ENCODE peak calls at places on chromosome 14, in ten cellular contexts. One of them, this sample, is unnamed.

GRCh38 chr14:65470404-65470880 is 57.9 kb downstream of the FUT8 start:
- DNase-seq in mammary epithelial cell: no peak
- DNase-seq in effector memory CD4-positive, alpha-beta T cell: no peak
- DNase-seq in psoas muscle: no peak
- DNase-seq in SJSA1: no peak
- DNase-seq in HCT116: no peak
- DNase-seq in stomach: no peak
- DNase-seq in breast epithelium: no peak
- DNase-seq in suprapubic skin: no peak
- DNase-seq in testis: no peak
- DNase-seq in this sample: no peak

GRCh38 chr14:76884853-76885276 is 58.7 kb downstream of the LRRC74A start:
- DNase-seq in mammary epithelial cell: no peak
- DNase-seq in effector memory CD4-positive, alpha-beta T cell: no peak
- DNase-seq in psoas muscle: peak
- DNase-seq in SJSA1: no peak
- DNase-seq in HCT116: no peak
- DNase-seq in stomach: no peak
- DNase-seq in breast epithelium: no peak
- DNase-seq in suprapubic skin: no peak
- DNase-seq in testis: no peak
- DNase-seq in this sample: no peak

GRCh38 chr14:77988966-77989365 is 181.2 kb upstream of the NRXN3 start:
- DNase-seq in mammary epithelial cell: peak
- DNase-seq in effector memory CD4-positive, alpha-beta T cell: no peak
- DNase-seq in psoas muscle: peak
- DNase-seq in SJSA1: no peak
- DNase-seq in HCT116: no peak
- DNase-seq in stomach: no peak
- DNase-seq in breast epithelium: no peak
- DNase-seq in suprapubic skin: no peak
- DNase-seq in testis: no peak
- DNase-seq in this sample: peak

GRCh38 chr14:100871234-100872186 is 32.0 kb downstream of the RTL1 start:
- DNase-seq in mammary epithelial cell: peak
- DNase-seq in effector memory CD4-positive, alpha-beta T cell: no peak
- DNase-seq in psoas muscle: peak
- DNase-seq in SJSA1: peak
- DNase-seq in HCT116: peak
- DNase-seq in stomach: no peak
- DNase-seq in breast epithelium: no peak
- DNase-seq in suprapubic skin: peak
- DNase-seq in testis: no peak
- DNase-seq in this sample: no peak

GRCh38 chr14:100438678-100439592 is 115.8 kb downstream of the SLC25A47 start:
- DNase-seq in mammary epithelial cell: peak
- DNase-seq in effector memory CD4-positive, alpha-beta T cell: no peak
- DNase-seq in psoas muscle: no peak
- DNase-seq in SJSA1: peak
- DNase-seq in HCT116: peak
- DNase-seq in stomach: peak
- DNase-seq in breast epithelium: peak
- DNase-seq in suprapubic skin: no peak
- DNase-seq in testis: no peak
- DNase-seq in this sample: peak

GRCh38 chr14:90850487-90850886 is 34.3 kb upstream of the TTC7B start:
- DNase-seq in mammary epithelial cell: peak
- DNase-seq in effector memory CD4-positive, alpha-beta T cell: no peak
- DNase-seq in psoas muscle: no peak
- DNase-seq in SJSA1: peak
- DNase-seq in HCT116: peak
- DNase-seq in stomach: no peak
- DNase-seq in breast epithelium: no peak
- DNase-seq in suprapubic skin: no peak
- DNase-seq in testis: no peak
- DNase-seq in this sample: no peak

GRCh38 chr14:21026988-21027315 is 2.1 kb upstream of the NDRG2 start:
- DNase-seq in mammary epithelial cell: no peak
- DNase-seq in effector memory CD4-positive, alpha-beta T cell: no peak
- DNase-seq in psoas muscle: peak
- DNase-seq in SJSA1: no peak
- DNase-seq in HCT116: no peak
- DNase-seq in stomach: no peak
- DNase-seq in breast epithelium: no peak
- DNase-seq in suprapubic skin: no peak
- DNase-seq in testis: no peak
- DNase-seq in this sample: no peak

GRCh38 chr14:20683896-20684661 is at the start of gene RNASE4:
- DNase-seq in mammary epithelial cell: peak
- DNase-seq in effector memory CD4-positive, alpha-beta T cell: peak
- DNase-seq in psoas muscle: peak
- DNase-seq in SJSA1: peak
- DNase-seq in HCT116: peak
- DNase-seq in stomach: peak
- DNase-seq in breast epithelium: peak
- DNase-seq in suprapubic skin: peak
- DNase-seq in testis: peak
- DNase-seq in this sample: peak

GRCh38 chr14:70622111-70622712 is 19.5 kb upstream of the TTC9 start:
- DNase-seq in mammary epithelial cell: peak
- DNase-seq in effector memory CD4-positive, alpha-beta T cell: peak
- DNase-seq in psoas muscle: no peak
- DNase-seq in SJSA1: no peak
- DNase-seq in HCT116: peak
- DNase-seq in stomach: peak
- DNase-seq in breast epithelium: no peak
- DNase-seq in suprapubic skin: no peak
- DNase-seq in testis: peak
- DNase-seq in this sample: peak

GRCh38 chr14:47674546-47675238 is 713 bp downstream of the MDGA2 start:
- DNase-seq in mammary epithelial cell: no peak
- DNase-seq in effector memory CD4-positive, alpha-beta T cell: no peak
- DNase-seq in psoas muscle: peak
- DNase-seq in SJSA1: no peak
- DNase-seq in HCT116: no peak
- DNase-seq in stomach: no peak
- DNase-seq in breast epithelium: no peak
- DNase-seq in suprapubic skin: no peak
- DNase-seq in testis: no peak
- DNase-seq in this sample: no peak
- H3K4me3 ChIP-seq in mammary epithelial cell: no peak
- H3K4me3 ChIP-seq in effector memory CD4-positive, alpha-beta T cell: no peak
- H3K4me3 ChIP-seq in psoas muscle: no peak
- H3K4me3 ChIP-seq in SJSA1: no peak
- H3K4me3 ChIP-seq in HCT116: no peak
- H3K4me3 ChIP-seq in stomach: peak
- H3K4me3 ChIP-seq in breast epithelium: peak
- H3K4me3 ChIP-seq in suprapubic skin: peak
- H3K4me3 ChIP-seq in testis: peak
- H3K4me3 ChIP-seq in this sample: peak

GRCh38 chr14:94317259-94317658 is 5.9 kb downstream of the SERPINA6 start:
- DNase-seq in mammary epithelial cell: no peak
- DNase-seq in effector memory CD4-positive, alpha-beta T cell: no peak
- DNase-seq in psoas muscle: no peak
- DNase-seq in SJSA1: no peak
- DNase-seq in HCT116: no peak
- DNase-seq in stomach: no peak
- DNase-seq in breast epithelium: no peak
- DNase-seq in suprapubic skin: peak
- DNase-seq in testis: no peak
- DNase-seq in this sample: peak
- H3K27ac ChIP-seq in mammary epithelial cell: no peak
- H3K27ac ChIP-seq in effector memory CD4-positive, alpha-beta T cell: no peak
- H3K27ac ChIP-seq in psoas muscle: no peak
- H3K27ac ChIP-seq in SJSA1: no peak
- H3K27ac ChIP-seq in HCT116: no peak
- H3K27ac ChIP-seq in stomach: no peak
- H3K27ac ChIP-seq in breast epithelium: no peak
- H3K27ac ChIP-seq in suprapubic skin: peak
- H3K27ac ChIP-seq in testis: no peak
- H3K27ac ChIP-seq in this sample: no peak

GRCh38 chr14:92584856-92585255 is 71.3 kb downstream of the RIN3 start:
- DNase-seq in mammary epithelial cell: no peak
- DNase-seq in effector memory CD4-positive, alpha-beta T cell: no peak
- DNase-seq in psoas muscle: no peak
- DNase-seq in SJSA1: no peak
- DNase-seq in HCT116: no peak
- DNase-seq in stomach: no peak
- DNase-seq in breast epithelium: no peak
- DNase-seq in suprapubic skin: no peak
- DNase-seq in testis: no peak
- DNase-seq in this sample: no peak

GRCh38 chr14:92584221-92584620 is 70.6 kb downstream of the RIN3 start:
- DNase-seq in mammary epithelial cell: no peak
- DNase-seq in effector memory CD4-positive, alpha-beta T cell: no peak
- DNase-seq in psoas muscle: no peak
- DNase-seq in SJSA1: no peak
- DNase-seq in HCT116: no peak
- DNase-seq in stomach: no peak
- DNase-seq in breast epithelium: no peak
- DNase-seq in suprapubic skin: no peak
- DNase-seq in testis: no peak
- DNase-seq in this sample: no peak

GRCh38 chr14:92581966-92582566 is 68.5 kb downstream of the RIN3 start:
- DNase-seq in mammary epithelial cell: no peak
- DNase-seq in effector memory CD4-positive, alpha-beta T cell: no peak
- DNase-seq in psoas muscle: no peak
- DNase-seq in SJSA1: no peak
- DNase-seq in HCT116: no peak
- DNase-seq in stomach: no peak
- DNase-seq in breast epithelium: no peak
- DNase-seq in suprapubic skin: no peak
- DNase-seq in testis: no peak
- DNase-seq in this sample: no peak

GRCh38 chr14:92581206-92581605 is 67.6 kb downstream of the RIN3 start:
- DNase-seq in mammary epithelial cell: no peak
- DNase-seq in effector memory CD4-positive, alpha-beta T cell: no peak
- DNase-seq in psoas muscle: no peak
- DNase-seq in SJSA1: no peak
- DNase-seq in HCT116: no peak
- DNase-seq in stomach: no peak
- DNase-seq in breast epithelium: no peak
- DNase-seq in suprapubic skin: no peak
- DNase-seq in testis: no peak
- DNase-seq in this sample: no peak

GRCh38 chr14:92582706-92583452 is 69.3 kb downstream of the RIN3 start:
- DNase-seq in mammary epithelial cell: no peak
- DNase-seq in effector memory CD4-positive, alpha-beta T cell: no peak
- DNase-seq in psoas muscle: no peak
- DNase-seq in SJSA1: no peak
- DNase-seq in HCT116: no peak
- DNase-seq in stomach: no peak
- DNase-seq in breast epithelium: no peak
- DNase-seq in suprapubic skin: no peak
- DNase-seq in testis: no peak
- DNase-seq in this sample: no peak
- H3K4me3 ChIP-seq in mammary epithelial cell: no peak
- H3K4me3 ChIP-seq in effector memory CD4-positive, alpha-beta T cell: no peak
- H3K4me3 ChIP-seq in psoas muscle: no peak
- H3K4me3 ChIP-seq in SJSA1: no peak
- H3K4me3 ChIP-seq in HCT116: no peak
- H3K4me3 ChIP-seq in stomach: no peak
- H3K4me3 ChIP-seq in breast epithelium: no peak
- H3K4me3 ChIP-seq in suprapubic skin: no peak
- H3K4me3 ChIP-seq in testis: no peak
- H3K4me3 ChIP-seq in this sample: no peak

DNA sequence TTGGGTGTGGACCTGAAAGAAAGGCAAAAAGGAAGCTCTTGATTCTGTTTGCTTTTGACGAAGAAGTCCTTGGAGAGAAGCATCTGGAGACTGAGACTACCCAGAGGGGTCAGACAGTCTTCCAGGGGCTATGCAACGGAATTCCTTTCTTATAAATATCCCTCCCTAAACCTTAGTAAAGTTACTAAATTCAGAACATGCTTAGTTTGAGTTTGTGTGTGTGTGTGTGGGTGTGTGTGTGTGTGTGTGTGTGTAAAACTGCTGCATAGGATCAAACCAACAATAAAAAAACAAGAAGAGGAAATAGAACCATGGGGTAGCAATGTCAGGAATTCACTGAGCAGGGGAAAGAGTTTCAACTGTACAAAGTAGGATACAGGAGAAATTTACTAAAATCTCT is 36.7 kb downstream of the EAPP start:
- DNase-seq in mammary epithelial cell: no peak
- DNase-seq in effector memory CD4-positive, alpha-beta T cell: no peak
- DNase-seq in psoas muscle: no peak
- DNase-seq in SJSA1: peak
- DNase-seq in HCT116: no peak
- DNase-seq in stomach: no peak
- DNase-seq in breast epithelium: no peak
- DNase-seq in suprapubic skin: no peak
- DNase-seq in testis: no peak
- DNase-seq in this sample: no peak
- H3K27ac ChIP-seq in mammary epithelial cell: no peak
- H3K27ac ChIP-seq in effector memory CD4-positive, alpha-beta T cell: no peak
- H3K27ac ChIP-seq in psoas muscle: no peak
- H3K27ac ChIP-seq in SJSA1: no peak
- H3K27ac ChIP-seq in HCT116: no peak
- H3K27ac ChIP-seq in stomach: no peak
- H3K27ac ChIP-seq in breast epithelium: no peak
- H3K27ac ChIP-seq in suprapubic skin: no peak
- H3K27ac ChIP-seq in testis: no peak
- H3K27ac ChIP-seq in this sample: no peak

GRCh38 chr14:50399251-50400032 is 2.8 kb upstream of the CDKL1 start:
- DNase-seq in mammary epithelial cell: peak
- DNase-seq in effector memory CD4-positive, alpha-beta T cell: no peak
- DNase-seq in psoas muscle: no peak
- DNase-seq in SJSA1: no peak
- DNase-seq in HCT116: peak
- DNase-seq in stomach: peak
- DNase-seq in breast epithelium: no peak
- DNase-seq in suprapubic skin: no peak
- DNase-seq in testis: peak
- DNase-seq in this sample: peak

GRCh38 chr14:50397461-50398196 is 948 bp upstream of the CDKL1 start:
- DNase-seq in mammary epithelial cell: peak
- DNase-seq in effector memory CD4-positive, alpha-beta T cell: no peak
- DNase-seq in psoas muscle: peak
- DNase-seq in SJSA1: no peak
- DNase-seq in HCT116: no peak
- DNase-seq in stomach: no peak
- DNase-seq in breast epithelium: no peak
- DNase-seq in suprapubic skin: no peak
- DNase-seq in testis: peak
- DNase-seq in this sample: peak

GRCh38 chr14:50396636-50397460 is at the start of gene CDKL1:
- DNase-seq in mammary epithelial cell: peak
- DNase-seq in effector memory CD4-positive, alpha-beta T cell: peak
- DNase-seq in psoas muscle: peak
- DNase-seq in SJSA1: peak
- DNase-seq in HCT116: no peak
- DNase-seq in stomach: peak
- DNase-seq in breast epithelium: peak
- DNase-seq in suprapubic skin: peak
- DNase-seq in testis: peak
- DNase-seq in this sample: peak

GRCh38 chr14:50395448-50395847 is 1.2 kb downstream of the CDKL1 start:
- DNase-seq in mammary epithelial cell: no peak
- DNase-seq in effector memory CD4-positive, alpha-beta T cell: no peak
- DNase-seq in psoas muscle: no peak
- DNase-seq in SJSA1: no peak
- DNase-seq in HCT116: no peak
- DNase-seq in stomach: no peak
- DNase-seq in breast epithelium: no peak
- DNase-seq in suprapubic skin: no peak
- DNase-seq in testis: peak
- DNase-seq in this sample: peak

GRCh38 chr14:50394713-50395112 is 2.0 kb downstream of the CDKL1 start:
- DNase-seq in mammary epithelial cell: no peak
- DNase-seq in effector memory CD4-positive, alpha-beta T cell: no peak
- DNase-seq in psoas muscle: no peak
- DNase-seq in SJSA1: no peak
- DNase-seq in HCT116: no peak
- DNase-seq in stomach: no peak
- DNase-seq in breast epithelium: no peak
- DNase-seq in suprapubic skin: no peak
- DNase-seq in testis: no peak
- DNase-seq in this sample: no peak
- H3K4me3 ChIP-seq in mammary epithelial cell: no peak
- H3K4me3 ChIP-seq in effector memory CD4-positive, alpha-beta T cell: no peak
- H3K4me3 ChIP-seq in psoas muscle: no peak
- H3K4me3 ChIP-seq in SJSA1: no peak
- H3K4me3 ChIP-seq in HCT116: no peak
- H3K4me3 ChIP-seq in stomach: no peak
- H3K4me3 ChIP-seq in breast epithelium: no peak
- H3K4me3 ChIP-seq in suprapubic skin: peak
- H3K4me3 ChIP-seq in testis: no peak
- H3K4me3 ChIP-seq in this sample: no peak

This sample was measured in thyroid gland.